ENCODE peak calls at places on chromosomes 1 and 21, in ten cellular contexts. One of them, this sample, is unnamed.

GRCh38 chr1:211752951-211753486 is 77.5 kb downstream of the LPGAT1 start:
- DNase-seq in NB4: no peak
- DNase-seq in brain microvascular endothelial cell: no peak
- DNase-seq in right atrium auricular region: no peak
- DNase-seq in ovary: no peak
- DNase-seq in PC-3: no peak
- DNase-seq in IMR-90: no peak
- DNase-seq in PC-9: no peak
- DNase-seq in heart right ventricle: no peak
- DNase-seq in lung: no peak
- DNase-seq in this sample: no peak

GRCh38 chr1:185337221-185337620 is 20.2 kb upstream of the IVNS1ABP start:
- DNase-seq in NB4: peak; percentile 76
- DNase-seq in brain microvascular endothelial cell: peak; percentile 34
- DNase-seq in right atrium auricular region: no peak
- DNase-seq in ovary: no peak
- DNase-seq in PC-3: no peak
- DNase-seq in IMR-90: peak; percentile 39
- DNase-seq in PC-9: no peak
- DNase-seq in heart right ventricle: no peak
- DNase-seq in lung: no peak
- DNase-seq in this sample: no peak

GRCh38 chr1:7384121-7384520 is 387.0 kb upstream of the VAMP3 start:
- DNase-seq in NB4: no peak
- DNase-seq in brain microvascular endothelial cell: no peak
- DNase-seq in right atrium auricular region: peak; percentile 16
- DNase-seq in ovary: no peak
- DNase-seq in PC-3: no peak
- DNase-seq in IMR-90: no peak
- DNase-seq in PC-9: no peak
- DNase-seq in heart right ventricle: no peak
- DNase-seq in lung: no peak
- DNase-seq in this sample: no peak

GRCh38 chr1:210233495-210234253 is 1.1 kb downstream of the SERTAD4 start:
- DNase-seq in NB4: peak; percentile 38
- DNase-seq in brain microvascular endothelial cell: peak; percentile 14
- DNase-seq in right atrium auricular region: no peak
- DNase-seq in ovary: peak; percentile 65
- DNase-seq in PC-3: peak; percentile 87
- DNase-seq in IMR-90: peak; percentile 52
- DNase-seq in PC-9: peak; percentile 75
- DNase-seq in heart right ventricle: peak; percentile 52
- DNase-seq in lung: peak; percentile 65
- DNase-seq in this sample: peak; percentile 74

GRCh38 chr1:185155600-185156320 is 993 bp downstream of the TRMT1L start:
- DNase-seq in NB4: peak; percentile 48
- DNase-seq in brain microvascular endothelial cell: peak; percentile 8
- DNase-seq in right atrium auricular region: no peak
- DNase-seq in ovary: no peak
- DNase-seq in PC-3: peak; percentile 15
- DNase-seq in IMR-90: peak; percentile 52
- DNase-seq in PC-9: no peak
- DNase-seq in heart right ventricle: no peak
- DNase-seq in lung: no peak
- DNase-seq in this sample: peak; percentile 50

GRCh38 chr21:29613877-29614276 is 315.2 kb downstream of the BACH1 start:
- DNase-seq in NB4: no peak
- DNase-seq in brain microvascular endothelial cell: no peak
- DNase-seq in right atrium auricular region: no peak
- DNase-seq in ovary: no peak
- DNase-seq in PC-3: no peak
- DNase-seq in IMR-90: no peak
- DNase-seq in PC-9: no peak
- DNase-seq in heart right ventricle: no peak
- DNase-seq in lung: no peak
- DNase-seq in this sample: no peak

GRCh38 chr1:31587720-31588423 is 11.6 kb downstream of the TINAGL1 start:
- DNase-seq in NB4: peak; percentile 54
- DNase-seq in brain microvascular endothelial cell: no peak
- DNase-seq in right atrium auricular region: peak; percentile 65
- DNase-seq in ovary: peak; percentile 66
- DNase-seq in PC-3: peak; percentile 76
- DNase-seq in IMR-90: no peak
- DNase-seq in PC-9: peak; percentile 95
- DNase-seq in heart right ventricle: peak; percentile 73
- DNase-seq in lung: peak; percentile 69
- DNase-seq in this sample: no peak

GRCh38 chr1:234558186-234558836 is 51.7 kb downstream of the IRF2BP2 start:
- DNase-seq in NB4: peak; percentile 99
- DNase-seq in brain microvascular endothelial cell: no peak
- DNase-seq in right atrium auricular region: no peak
- DNase-seq in ovary: no peak
- DNase-seq in PC-3: no peak
- DNase-seq in IMR-90: no peak
- DNase-seq in PC-9: no peak
- DNase-seq in heart right ventricle: no peak
- DNase-seq in lung: no peak
- DNase-seq in this sample: no peak

GRCh38 chr21:36184561-36184960 is 27.9 kb downstream of the DOP1B start:
- DNase-seq in NB4: no peak
- DNase-seq in brain microvascular endothelial cell: no peak
- DNase-seq in right atrium auricular region: no peak
- DNase-seq in ovary: no peak
- DNase-seq in PC-3: no peak
- DNase-seq in IMR-90: no peak
- DNase-seq in PC-9: no peak
- DNase-seq in heart right ventricle: no peak
- DNase-seq in lung: no peak
- DNase-seq in this sample: no peak

GRCh38 chr1:11501491-11501897 is 22.5 kb downstream of the DISP3 start:
- DNase-seq in NB4: no peak
- DNase-seq in brain microvascular endothelial cell: no peak
- DNase-seq in right atrium auricular region: no peak
- DNase-seq in ovary: no peak
- DNase-seq in PC-3: no peak
- DNase-seq in IMR-90: no peak
- DNase-seq in PC-9: no peak
- DNase-seq in heart right ventricle: peak; percentile 36
- DNase-seq in lung: no peak
- DNase-seq in this sample: no peak

GRCh38 chr1:119924948-119925898 is 28.9 kb upstream of the ADAM30 start:
- DNase-seq in NB4: no peak
- DNase-seq in brain microvascular endothelial cell: no peak
- DNase-seq in right atrium auricular region: no peak
- DNase-seq in ovary: no peak
- DNase-seq in PC-3: no peak
- DNase-seq in IMR-90: no peak
- DNase-seq in PC-9: no peak
- DNase-seq in heart right ventricle: no peak
- DNase-seq in lung: no peak
- DNase-seq in this sample: no peak

GRCh38 chr1:119933397-119933796 is 37.1 kb upstream of the ADAM30 start:
- DNase-seq in NB4: no peak
- DNase-seq in brain microvascular endothelial cell: no peak
- DNase-seq in right atrium auricular region: no peak
- DNase-seq in ovary: no peak
- DNase-seq in PC-3: no peak
- DNase-seq in IMR-90: no peak
- DNase-seq in PC-9: no peak
- DNase-seq in heart right ventricle: no peak
- DNase-seq in lung: no peak
- DNase-seq in this sample: no peak

GRCh38 chr1:119935373-119935772 is 39.1 kb upstream of the ADAM30 start:
- DNase-seq in NB4: no peak
- DNase-seq in brain microvascular endothelial cell: no peak
- DNase-seq in right atrium auricular region: no peak
- DNase-seq in ovary: no peak
- DNase-seq in PC-3: no peak
- DNase-seq in IMR-90: no peak
- DNase-seq in PC-9: no peak
- DNase-seq in heart right ventricle: no peak
- DNase-seq in lung: no peak
- DNase-seq in this sample: no peak

GRCh38 chr1:119926553-119926952 is 30.2 kb upstream of the ADAM30 start:
- DNase-seq in NB4: no peak
- DNase-seq in brain microvascular endothelial cell: no peak
- DNase-seq in right atrium auricular region: no peak
- DNase-seq in ovary: no peak
- DNase-seq in PC-3: no peak
- DNase-seq in IMR-90: no peak
- DNase-seq in PC-9: no peak
- DNase-seq in heart right ventricle: no peak
- DNase-seq in lung: no peak
- DNase-seq in this sample: no peak

GRCh38 chr1:119929643-119930310 is 33.5 kb upstream of the ADAM30 start:
- DNase-seq in NB4: no peak
- DNase-seq in brain microvascular endothelial cell: no peak
- DNase-seq in right atrium auricular region: no peak
- DNase-seq in ovary: no peak
- DNase-seq in PC-3: peak; percentile 62
- DNase-seq in IMR-90: peak; percentile 8
- DNase-seq in PC-9: peak; percentile 75
- DNase-seq in heart right ventricle: no peak
- DNase-seq in lung: no peak
- DNase-seq in this sample: no peak
- H3K4me3 ChIP-seq in NB4: no peak overlapping the region
- H3K4me3 ChIP-seq in brain microvascular endothelial cell: no peak overlapping the region
- H3K4me3 ChIP-seq in right atrium auricular region: no peak overlapping the region
- H3K4me3 ChIP-seq in ovary: no peak overlapping the region
- H3K4me3 ChIP-seq in PC-3: no peak overlapping the region
- H3K4me3 ChIP-seq in IMR-90: no peak overlapping the region
- H3K4me3 ChIP-seq in PC-9: no peak overlapping the region
- H3K4me3 ChIP-seq in heart right ventricle: no peak overlapping the region
- H3K4me3 ChIP-seq in lung: no peak overlapping the region
- H3K4me3 ChIP-seq in this sample: no peak overlapping the region

GRCh38 chr1:62926681-62927252 is 142.8 kb downstream of the ATG4C start:
- DNase-seq in NB4: peak; percentile 3
- DNase-seq in brain microvascular endothelial cell: no peak
- DNase-seq in right atrium auricular region: no peak
- DNase-seq in ovary: no peak
- DNase-seq in PC-3: no peak
- DNase-seq in IMR-90: no peak
- DNase-seq in PC-9: no peak
- DNase-seq in heart right ventricle: no peak
- DNase-seq in lung: no peak
- DNase-seq in this sample: peak; percentile 2
- TF ChIP-seq CTCF in NB4: no peak
- TF ChIP-seq CTCF in brain microvascular endothelial cell: peak; percentile 28
- TF ChIP-seq CTCF in right atrium auricular region: no peak
- TF ChIP-seq CTCF in ovary: no peak
- TF ChIP-seq CTCF in PC-3: peak; percentile 54
- TF ChIP-seq CTCF in IMR-90: peak; percentile 9
- TF ChIP-seq CTCF in PC-9: no peak
- TF ChIP-seq CTCF in heart right ventricle: no peak
- TF ChIP-seq CTCF in lung: no peak
- TF ChIP-seq CTCF in this sample: no peak

DNA sequence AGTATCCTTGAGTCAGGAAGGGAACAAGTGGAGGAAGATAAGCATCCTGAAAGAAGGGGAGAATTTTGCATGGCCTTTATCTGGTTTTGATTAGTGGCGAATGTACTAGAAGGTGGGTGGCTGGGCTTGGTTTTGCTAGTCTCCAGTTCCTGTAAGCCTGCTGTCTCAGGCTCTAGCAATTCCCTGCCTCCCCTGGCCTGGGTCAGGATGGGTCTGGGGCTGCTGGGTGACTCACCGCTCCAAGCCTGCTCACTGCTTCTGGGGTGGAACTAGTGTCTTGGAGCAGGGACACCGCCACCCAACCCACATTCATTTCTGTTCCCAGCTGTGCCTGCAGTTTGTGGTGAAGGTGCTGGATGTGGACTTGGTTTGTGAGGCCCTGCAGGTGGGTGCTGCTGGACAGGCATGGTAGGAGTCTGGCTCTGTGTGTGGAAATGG is 3.4 kb downstream of the BTBD19 start:
- DNase-seq in NB4: peak; percentile 20
- DNase-seq in brain microvascular endothelial cell: peak; percentile 88
- DNase-seq in right atrium auricular region: no peak
- DNase-seq in ovary: peak; percentile 39
- DNase-seq in PC-3: no peak
- DNase-seq in IMR-90: peak; percentile 91
- DNase-seq in PC-9: no peak
- DNase-seq in heart right ventricle: peak; percentile 21
- DNase-seq in lung: no peak
- DNase-seq in this sample: peak; percentile 77
- H3K4me3 ChIP-seq in NB4: no peak overlapping the region
- H3K4me3 ChIP-seq in brain microvascular endothelial cell: peak overlapping the region; percentile 30
- H3K4me3 ChIP-seq in right atrium auricular region: no peak overlapping the region
- H3K4me3 ChIP-seq in ovary: no peak overlapping the region
- H3K4me3 ChIP-seq in PC-3: no peak overlapping the region
- H3K4me3 ChIP-seq in IMR-90: no peak overlapping the region
- H3K4me3 ChIP-seq in PC-9: no peak overlapping the region
- H3K4me3 ChIP-seq in heart right ventricle: no peak overlapping the region
- H3K4me3 ChIP-seq in lung: no peak overlapping the region
- H3K4me3 ChIP-seq in this sample: peak overlapping the region; percentile 14

GRCh38 chr1:954927-955326 is 4.1 kb downstream of the NOC2L start:
- DNase-seq in NB4: no peak
- DNase-seq in brain microvascular endothelial cell: no peak
- DNase-seq in right atrium auricular region: no peak
- DNase-seq in ovary: no peak
- DNase-seq in PC-3: no peak
- DNase-seq in IMR-90: no peak
- DNase-seq in PC-9: no peak
- DNase-seq in heart right ventricle: no peak
- DNase-seq in lung: no peak
- DNase-seq in this sample: no peak
- TF ChIP-seq CTCF in NB4: no peak
- TF ChIP-seq CTCF in brain microvascular endothelial cell: no peak
- TF ChIP-seq CTCF in right atrium auricular region: no peak
- TF ChIP-seq CTCF in ovary: no peak
- TF ChIP-seq CTCF in PC-3: no peak
- TF ChIP-seq CTCF in IMR-90: no peak
- TF ChIP-seq CTCF in PC-9: no peak
- TF ChIP-seq CTCF in heart right ventricle: no peak
- TF ChIP-seq CTCF in lung: no peak
- TF ChIP-seq CTCF in this sample: no peak

GRCh38 chr1:15843826-15844572 is 3.5 kb upstream of the SPEN start:
- DNase-seq in NB4: no peak
- DNase-seq in brain microvascular endothelial cell: no peak
- DNase-seq in right atrium auricular region: no peak
- DNase-seq in ovary: no peak
- DNase-seq in PC-3: no peak
- DNase-seq in IMR-90: no peak
- DNase-seq in PC-9: no peak
- DNase-seq in heart right ventricle: no peak
- DNase-seq in lung: no peak
- DNase-seq in this sample: no peak
- H3K4me3 ChIP-seq in NB4: no peak overlapping the region
- H3K4me3 ChIP-seq in brain microvascular endothelial cell: no peak overlapping the region
- H3K4me3 ChIP-seq in right atrium auricular region: no peak overlapping the region
- H3K4me3 ChIP-seq in ovary: no peak overlapping the region
- H3K4me3 ChIP-seq in PC-3: peak overlapping the region; percentile 6
- H3K4me3 ChIP-seq in IMR-90: no peak overlapping the region
- H3K4me3 ChIP-seq in PC-9: no peak overlapping the region
- H3K4me3 ChIP-seq in heart right ventricle: no peak overlapping the region
- H3K4me3 ChIP-seq in lung: no peak overlapping the region
- H3K4me3 ChIP-seq in this sample: no peak overlapping the region

GRCh38 chr1:36217667-36218066 is 6.6 kb upstream of the THRAP3 start:
- DNase-seq in NB4: peak; percentile 30
- DNase-seq in brain microvascular endothelial cell: peak; percentile 19
- DNase-seq in right atrium auricular region: no peak
- DNase-seq in ovary: no peak
- DNase-seq in PC-3: peak; percentile 46
- DNase-seq in IMR-90: peak; percentile 48
- DNase-seq in PC-9: no peak
- DNase-seq in heart right ventricle: no peak
- DNase-seq in lung: no peak
- DNase-seq in this sample: peak; percentile 63
- TF ChIP-seq CTCF in NB4: no peak
- TF ChIP-seq CTCF in brain microvascular endothelial cell: peak; percentile 51
- TF ChIP-seq CTCF in right atrium auricular region: peak; percentile 62
- TF ChIP-seq CTCF in ovary: no peak
- TF ChIP-seq CTCF in PC-3: peak; percentile 59
- TF ChIP-seq CTCF in IMR-90: peak; percentile 45
- TF ChIP-seq CTCF in PC-9: peak; percentile 37
- TF ChIP-seq CTCF in heart right ventricle: peak; percentile 33
- TF ChIP-seq CTCF in lung: no peak
- TF ChIP-seq CTCF in this sample: peak; percentile 44

This sample was measured in fibroblast of the aortic adventitia.